ENCODE peak calls at places on chromosomes 11 and 22, in seven cellular contexts. One of them, this sample, is unnamed.
A peak's percentile ranks its signal among the peaks of the same experiment; 100 is the strongest.

GRCh38 chr11:14673824-14674432 is 30.3 kb downstream of the PDE3B start:
- DNase-seq in HT1080: no peak
- DNase-seq in OCI-M1: no peak
- DNase-seq in NCI-H1092: no peak
- DNase-seq in fibroblast of pulmonary artery: no peak
- DNase-seq in A172: no peak
- DNase-seq in A549: no peak
- DNase-seq in this sample: no peak

GRCh38 chr11:57742087-57742452 is 779 bp downstream of the SELENOH start:
- DNase-seq in OCI-M1: no peak
- DNase-seq in NCI-H1092: no peak
- DNase-seq in fibroblast of pulmonary artery: no peak
- DNase-seq in A172: no peak
- DNase-seq in A549: no peak
- DNase-seq in HT1080: no peak
- DNase-seq in this sample: no peak

GRCh38 chr22:17732251-17732854 is 41.9 kb downstream of the BID start:
- DNase-seq in HT1080: no peak
- DNase-seq in NCI-H1092: no peak
- DNase-seq in A549: no peak
- DNase-seq in fibroblast of pulmonary artery: no peak
- DNase-seq in OCI-M1: no peak
- DNase-seq in A172: no peak
- DNase-seq in this sample: no peak

GRCh38 chr22:37231406-37232139 is 12.5 kb downstream of the RAC2 start:
- DNase-seq in A549: no peak
- DNase-seq in HT1080: no peak
- DNase-seq in A172: no peak
- DNase-seq in OCI-M1: no peak
- DNase-seq in NCI-H1092: no peak
- DNase-seq in fibroblast of pulmonary artery: no peak
- DNase-seq in this sample: no peak

GRCh38 chr11:75946531-75947530 is 131.8 kb downstream of the UVRAG start:
- DNase-seq in HT1080: peak; percentile 62
- DNase-seq in A172: peak; percentile 59
- DNase-seq in A549: no peak
- DNase-seq in OCI-M1: peak; percentile 92
- DNase-seq in NCI-H1092: peak; percentile 76
- DNase-seq in fibroblast of pulmonary artery: peak; percentile 79
- DNase-seq in this sample: no peak

GRCh38 chr22:48493733-48494132 is 1333.9 kb downstream of the BRD1 start:
- DNase-seq in OCI-M1: no peak
- DNase-seq in fibroblast of pulmonary artery: no peak
- DNase-seq in NCI-H1092: no peak
- DNase-seq in A172: no peak
- DNase-seq in HT1080: no peak
- DNase-seq in A549: no peak
- DNase-seq in this sample: no peak

GRCh38 chr11:46361283-46362145 is 14.3 kb downstream of the DGKZ start:
- DNase-seq in OCI-M1: peak; percentile 91
- DNase-seq in A549: no peak
- DNase-seq in HT1080: no peak
- DNase-seq in A172: peak; percentile 57
- DNase-seq in NCI-H1092: no peak
- DNase-seq in fibroblast of pulmonary artery: peak; percentile 67
- DNase-seq in this sample: peak; percentile 72

GRCh38 chr11:11403763-11404725 is 51.0 kb upstream of the CSNK2A3 start:
- DNase-seq in A549: no peak
- DNase-seq in OCI-M1: no peak
- DNase-seq in NCI-H1092: peak; percentile 26
- DNase-seq in HT1080: no peak
- DNase-seq in A172: no peak
- DNase-seq in fibroblast of pulmonary artery: peak; percentile 32
- DNase-seq in this sample: no peak

GRCh38 chr11:13928566-13929251 is 33.8 kb upstream of the SPON1 start:
- DNase-seq in A549: peak; percentile 16
- DNase-seq in A172: peak; percentile 67
- DNase-seq in OCI-M1: peak; percentile 87
- DNase-seq in fibroblast of pulmonary artery: peak; percentile 89
- DNase-seq in HT1080: peak; percentile 81
- DNase-seq in NCI-H1092: no peak
- DNase-seq in this sample: no peak

GRCh38 chr22:20517841-20518592 is 10.6 kb downstream of the MED15 start:
- DNase-seq in A549: no peak
- DNase-seq in OCI-M1: no peak
- DNase-seq in HT1080: no peak
- DNase-seq in fibroblast of pulmonary artery: no peak
- DNase-seq in A172: no peak
- DNase-seq in NCI-H1092: no peak
- DNase-seq in this sample: no peak

GRCh38 chr11:16883179-16883578 is 131.0 kb downstream of the PLEKHA7 start:
- DNase-seq in fibroblast of pulmonary artery: no peak
- DNase-seq in OCI-M1: peak; percentile 77
- DNase-seq in HT1080: peak; percentile 68
- DNase-seq in A172: peak; percentile 25
- DNase-seq in NCI-H1092: no peak
- DNase-seq in A549: peak; percentile 22
- DNase-seq in this sample: no peak

GRCh38 chr11:2175659-2176058 is 4.0 kb upstream of the TH start:
- DNase-seq in OCI-M1: no peak
- DNase-seq in A549: no peak
- DNase-seq in HT1080: peak; percentile 80
- DNase-seq in NCI-H1092: no peak
- DNase-seq in A172: peak; percentile 94
- DNase-seq in fibroblast of pulmonary artery: peak; percentile 13
- DNase-seq in this sample: no peak

GRCh38 chr11:12556155-12556554 is 118.1 kb upstream of the TEAD1 start:
- DNase-seq in OCI-M1: no peak
- DNase-seq in HT1080: no peak
- DNase-seq in fibroblast of pulmonary artery: peak; percentile 72
- DNase-seq in A172: no peak
- DNase-seq in NCI-H1092: no peak
- DNase-seq in A549: peak; percentile 5
- DNase-seq in this sample: no peak

GRCh38 chr22:24834845-24835570 is 29.0 kb downstream of the SGSM1 start:
- DNase-seq in OCI-M1: peak; percentile 29
- DNase-seq in A549: peak; percentile 39
- DNase-seq in HT1080: peak; percentile 10
- DNase-seq in NCI-H1092: peak; percentile 58
- DNase-seq in fibroblast of pulmonary artery: peak; percentile 22
- DNase-seq in A172: no peak
- DNase-seq in this sample: no peak

GRCh38 chr11:77093056-77093891 is 9.4 kb upstream of the OMP start:
- DNase-seq in A549: no peak
- DNase-seq in A172: no peak
- DNase-seq in HT1080: no peak
- DNase-seq in OCI-M1: no peak
- DNase-seq in NCI-H1092: no peak
- DNase-seq in fibroblast of pulmonary artery: no peak
- DNase-seq in this sample: no peak

GRCh38 chr22:22578702-22579424 is 19.8 kb upstream of the PRAME start:
- DNase-seq in OCI-M1: no peak
- DNase-seq in HT1080: peak; percentile 61
- DNase-seq in fibroblast of pulmonary artery: peak; percentile 54
- DNase-seq in A549: peak; percentile 4
- DNase-seq in A172: peak; percentile 27
- DNase-seq in NCI-H1092: no peak
- DNase-seq in this sample: no peak

GRCh38 chr11:64599698-64600211 is 8.7 kb downstream of the SLC22A12 start:
- DNase-seq in A549: no peak
- DNase-seq in NCI-H1092: no peak
- DNase-seq in HT1080: no peak
- DNase-seq in fibroblast of pulmonary artery: no peak
- DNase-seq in OCI-M1: no peak
- DNase-seq in A172: no peak
- DNase-seq in this sample: no peak

GRCh38 chr11:75073459-75074190 is 23.1 kb downstream of the OR2AT4 start:
- DNase-seq in fibroblast of pulmonary artery: no peak
- DNase-seq in HT1080: no peak
- DNase-seq in A549: no peak
- DNase-seq in A172: no peak
- DNase-seq in OCI-M1: no peak
- DNase-seq in NCI-H1092: no peak
- DNase-seq in this sample: no peak

GRCh38 chr22:23117890-23118646 is 23.7 kb downstream of the RSPH14 start:
- DNase-seq in A549: no peak
- DNase-seq in fibroblast of pulmonary artery: no peak
- DNase-seq in NCI-H1092: peak; percentile 72
- DNase-seq in OCI-M1: no peak
- DNase-seq in A172: no peak
- DNase-seq in HT1080: no peak
- DNase-seq in this sample: no peak

GRCh38 chr11:47137476-47137875 is 39.2 kb downstream of the ARFGAP2 start:
- DNase-seq in A549: no peak
- DNase-seq in HT1080: no peak
- DNase-seq in A172: no peak
- DNase-seq in fibroblast of pulmonary artery: no peak
- DNase-seq in OCI-M1: no peak
- DNase-seq in NCI-H1092: no peak
- DNase-seq in this sample: no peak

GRCh38 chr22:35518781-35519180 is 21.9 kb upstream of the RASD2 start:
- DNase-seq in fibroblast of pulmonary artery: no peak
- DNase-seq in NCI-H1092: no peak
- DNase-seq in A172: no peak
- DNase-seq in HT1080: no peak
- DNase-seq in A549: no peak
- DNase-seq in OCI-M1: no peak
- DNase-seq in this sample: no peak

GRCh38 chr11:1649021-1649420 is 19.4 kb downstream of the KRTAP5-5 start:
- DNase-seq in HT1080: no peak
- DNase-seq in OCI-M1: no peak
- DNase-seq in NCI-H1092: no peak
- DNase-seq in fibroblast of pulmonary artery: no peak
- DNase-seq in A549: no peak
- DNase-seq in A172: no peak
- DNase-seq in this sample: no peak

GRCh38 chr22:47110817-47111443 is 348.5 kb downstream of the TBC1D22A start:
- DNase-seq in OCI-M1: no peak
- DNase-seq in HT1080: no peak
- DNase-seq in NCI-H1092: no peak
- DNase-seq in A549: no peak
- DNase-seq in fibroblast of pulmonary artery: peak; percentile 93
- DNase-seq in A172: no peak
- DNase-seq in this sample: no peak

GRCh38 chr11:134560566-134561347 is 148.7 kb upstream of the B3GAT1 start:
- DNase-seq in fibroblast of pulmonary artery: no peak
- DNase-seq in A172: no peak
- DNase-seq in HT1080: no peak
- DNase-seq in OCI-M1: no peak
- DNase-seq in NCI-H1092: no peak
- DNase-seq in A549: no peak
- DNase-seq in this sample: no peak

GRCh38 chr11:2312232-2313042 is 10.6 kb downstream of the TSPAN32 start:
- DNase-seq in A549: no peak
- DNase-seq in OCI-M1: peak; percentile 22
- DNase-seq in A172: peak; percentile 95
- DNase-seq in NCI-H1092: no peak
- DNase-seq in fibroblast of pulmonary artery: peak; percentile 35
- DNase-seq in HT1080: peak; percentile 68
- DNase-seq in this sample: no peak

GRCh38 chr11:837189-837989 is 4.6 kb downstream of the CD151 start:
- DNase-seq in HT1080: peak; percentile 75
- DNase-seq in A172: peak; percentile 86
- DNase-seq in OCI-M1: no peak
- DNase-seq in A549: no peak
- DNase-seq in NCI-H1092: no peak
- DNase-seq in fibroblast of pulmonary artery: no peak
- DNase-seq in this sample: no peak

This sample was measured in GM06990.